ENCODE peak calls at places on chromosomes 7 and 10, in nine cellular contexts. R is neural progenitor cell; S is CD4-positive, alpha-beta memory T cell; K is AG04450; L is aorta; X is ascending aorta; I is A549; P is heart left ventricle; V is body of pancreas. A is an unnamed sample. For H3K9me3, the result is how much of the 10 kb centered on the place peaks cover.

GRCh38 chr10:63416376-63416775 is 49.4 kb downstream of the JMJD1C start:
- DNase-seq in R (no peak), S (no peak), K (no peak), L (no peak), X (no peak), I (no peak), P (no peak), V (no peak), A (no peak)

GRCh38 chr10:121558246-121558645 is 40.0 kb downstream of the FGFR2 start:
- DNase-seq in R (no peak), S (no peak), K (no peak), L (no peak), X (no peak), I (no peak), P (no peak), V (no peak), A (no peak)

GRCh38 chr7:28921822-28922221 is 36.3 kb downstream of the TRIL start:
- DNase-seq in R (peak), S (peak), K (peak), L (no peak), X (no peak), I (peak), P (no peak), V (peak), A (peak)

GRCh38 chr7:76037310-76037709 is 10.5 kb downstream of the STYXL1 start:
- DNase-seq in R (no peak), S (no peak), K (peak), L (no peak), X (no peak), I (no peak), P (no peak), V (peak), A (no peak)

GRCh38 chr7:137718360-137718759 is 128.4 kb downstream of the DGKI start:
- DNase-seq in R (no peak), S (no peak), K (no peak), L (peak), X (peak), I (no peak), P (peak), V (no peak), A (no peak)

GRCh38 chr7:139650429-139651100 is 127.1 kb downstream of the CLEC2L start:
- DNase-seq in R (no peak), S (no peak), K (no peak), L (no peak), X (no peak), I (no peak), P (no peak), V (no peak), A (no peak)

GRCh38 chr10:92130622-92131270 is 160.1 kb downstream of the CPEB3 start:
- DNase-seq in R (no peak), S (no peak), K (no peak), L (no peak), X (no peak), I (no peak), P (no peak), V (no peak), A (no peak)

GRCh38 chr7:104908636-104909035 is 105.4 kb upstream of the KMT2E start:
- DNase-seq in R (no peak), S (no peak), K (no peak), L (no peak), X (no peak), I (no peak), P (no peak), V (no peak), A (no peak)

GRCh38 chr7:130593033-130593432 is 75.5 kb downstream of the COPG2 start:
- DNase-seq in R (no peak), S (no peak), K (no peak), L (no peak), X (no peak), I (no peak), P (no peak), V (no peak), A (no peak)

GRCh38 chr10:126225672-126226007 is 162.6 kb downstream of the ADAM12 start:
- DNase-seq in R (no peak), S (no peak), K (no peak), L (no peak), X (no peak), I (no peak), P (no peak), V (no peak), A (no peak)

GRCh38 chr10:99435986-99436633 is 5.7 kb upstream of the GOT1 start:
- DNase-seq in R (peak), S (peak), K (peak), L (no peak), X (no peak), I (no peak), P (no peak), V (no peak), A (no peak)

GRCh38 chr10:119655566-119656001 is 4.4 kb downstream of the BAG3 start:
- DNase-seq in R (no peak), S (peak), K (peak), L (no peak), X (peak), I (no peak), P (no peak), V (peak), A (no peak)

GRCh38 chr10:74244097-74244685 is 93.2 kb downstream of the ADK start:
- DNase-seq in R (peak), S (peak), K (peak), L (no peak), X (no peak), I (no peak), P (no peak), V (peak), A (no peak)

GRCh38 chr7:25350074-25350473 is 121.8 kb upstream of the NPVF start:
- DNase-seq in R (no peak), S (no peak), K (no peak), L (no peak), X (no peak), I (no peak), P (no peak), V (no peak), A (no peak)

GRCh38 chr10:26381986-26382385 is 56.2 kb upstream of the APBB1IP start:
- DNase-seq in R (no peak), S (no peak), K (no peak), L (no peak), X (no peak), I (no peak), P (no peak), V (no peak), A (no peak)

GRCh38 chr7:83677180-83677866 is 28.4 kb upstream of the SEMA3E start:
- DNase-seq in R (no peak), S (no peak), K (peak), L (peak), X (no peak), I (peak), P (no peak), V (no peak), A (peak)

GRCh38 chr7:23226841-23227450 is 19.6 kb upstream of the GPNMB start:
- DNase-seq in R (no peak), S (no peak), K (no peak), L (no peak), X (no peak), I (no peak), P (no peak), V (no peak), A (no peak)

GRCh38 chr7:87934699-87935372 is 785 bp downstream of the ADAM22 start:
- DNase-seq in R (peak), S (peak), K (no peak), L (no peak), X (no peak), I (no peak), P (no peak), V (no peak), A (no peak)

GRCh38 chr10:15137636-15138035 is 30.9 kb downstream of the NMT2 start:
- DNase-seq in R (no peak), S (no peak), K (no peak), L (no peak), X (no peak), I (no peak), P (no peak), V (no peak), A (no peak)

GRCh38 chr7:113099284-113099919 is 12.8 kb upstream of the GPR85 start:
- DNase-seq in R (no peak), S (no peak), K (no peak), L (no peak), X (no peak), I (no peak), P (no peak), V (peak), A (no peak)

GRCh38 chr10:101452593-101452992 is 98.6 kb downstream of the BTRC start:
- DNase-seq in R (no peak), S (no peak), K (no peak), L (no peak), X (no peak), I (no peak), P (no peak), V (no peak), A (no peak)

GRCh38 chr7:15490261-15490660 is 71.6 kb downstream of the AGMO start:
- DNase-seq in R (no peak), S (no peak), K (no peak), L (no peak), X (no peak), I (no peak), P (no peak), V (no peak), A (no peak)

GRCh38 chr7:15485431-15485830 is 76.4 kb downstream of the AGMO start:
- DNase-seq in R (no peak), S (no peak), K (no peak), L (no peak), X (no peak), I (no peak), P (no peak), V (no peak), A (no peak)

GRCh38 chr7:15495170-15495569 is 66.6 kb downstream of the AGMO start:
- DNase-seq in R (no peak), S (no peak), K (no peak), L (no peak), X (no peak), I (no peak), P (no peak), V (no peak), A (no peak)

GRCh38 chr7:15489383-15489782 is 72.4 kb downstream of the AGMO start:
- DNase-seq in R (no peak), S (no peak), K (no peak), L (no peak), X (no peak), I (no peak), P (no peak), V (no peak), A (no peak)
- H3K9me3 ChIP-seq in R (under half), S (under half), K (under half), L (under half), X (under half), I (under half), P (under half), V (under half), A (under half)

GRCh38 chr10:130816116-130816901 is 495.2 kb downstream of the TCERG1L start:
- DNase-seq in R (no peak), S (no peak), K (no peak), L (no peak), X (peak), I (no peak), P (no peak), V (no peak), A (no peak)

GRCh38 chr10:130824230-130825014 is 487.1 kb downstream of the TCERG1L start:
- DNase-seq in R (no peak), S (no peak), K (no peak), L (no peak), X (no peak), I (no peak), P (no peak), V (no peak), A (no peak)

GRCh38 chr10:130817046-130817624 is 494.4 kb downstream of the TCERG1L start:
- DNase-seq in R (no peak), S (no peak), K (no peak), L (no peak), X (peak), I (no peak), P (no peak), V (no peak), A (no peak)

GRCh38 chr10:130817674-130818073 is 493.8 kb downstream of the TCERG1L start:
- DNase-seq in R (no peak), S (no peak), K (no peak), L (no peak), X (peak), I (no peak), P (no peak), V (no peak), A (no peak)

DNA sequence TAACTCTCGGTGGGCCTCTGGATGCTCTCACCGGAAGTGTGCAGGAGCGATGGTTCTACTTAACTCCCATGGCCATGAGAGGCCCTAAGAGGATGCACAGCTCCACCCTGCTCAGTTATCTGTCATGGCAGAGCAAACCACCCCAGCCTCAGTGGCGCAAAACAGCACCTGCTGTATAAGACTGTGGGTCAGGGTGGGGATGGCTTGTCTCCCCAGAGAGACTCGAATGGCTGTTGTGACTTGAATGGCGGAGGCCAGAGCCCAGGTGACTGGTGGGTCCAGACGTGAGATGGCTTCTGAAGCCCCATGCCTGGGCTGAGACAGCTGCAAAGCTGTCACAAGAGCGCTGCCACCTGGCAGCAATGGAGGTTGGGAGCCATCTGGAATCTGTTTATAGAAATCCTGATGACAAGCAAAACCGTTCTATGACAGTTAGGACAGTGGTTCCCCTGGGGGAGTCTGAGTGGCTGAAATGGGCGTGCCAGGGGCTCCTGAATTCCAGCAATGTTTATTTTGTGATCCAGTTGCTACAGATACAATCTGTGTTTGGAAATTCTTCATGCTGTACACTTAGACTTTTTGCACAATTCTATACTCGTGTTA is 490.5 kb downstream of the TCERG1L start:
- DNase-seq in R (no peak), S (no peak), K (no peak), L (no peak), X (peak), I (no peak), P (no peak), V (no peak), A (no peak)
- H3K9me3 ChIP-seq in R (under half), S (under half), K (under half), L (under half), X (under half), I (under half), P (under half), V (under half), A (under half)

GRCh38 chr7:157816526-157817250 is 479.9 kb downstream of the DNAJB6 start:
- DNase-seq in R (no peak), S (no peak), K (no peak), L (peak), X (no peak), I (no peak), P (no peak), V (no peak), A (no peak)

GRCh38 chr7:157819517-157819807 is 482.7 kb downstream of the DNAJB6 start:
- DNase-seq in R (no peak), S (no peak), K (no peak), L (peak), X (no peak), I (no peak), P (peak), V (no peak), A (no peak)

GRCh38 chr7:157818701-157819516 is 482.1 kb downstream of the DNAJB6 start:
- DNase-seq in R (peak), S (no peak), K (no peak), L (peak), X (no peak), I (no peak), P (no peak), V (no peak), A (no peak)

GRCh38 chr7:157817433-157817832 is 480.6 kb downstream of the DNAJB6 start:
- DNase-seq in R (no peak), S (no peak), K (no peak), L (peak), X (no peak), I (no peak), P (no peak), V (no peak), A (no peak)

GRCh38 chr7:157817944-157818700 is 481.3 kb downstream of the DNAJB6 start:
- DNase-seq in R (no peak), S (no peak), K (no peak), L (no peak), X (no peak), I (no peak), P (no peak), V (no peak), A (no peak)
- H3K9me3 ChIP-seq in R (under half), S (under half), K (half or more), L (under half), X (under half), I (under half), P (under half), V (under half), A (under half)

GRCh38 chr7:73971701-73972341 is 56.2 kb upstream of the ELN start:
- DNase-seq in R (no peak), S (no peak), K (no peak), L (no peak), X (peak), I (no peak), P (no peak), V (no peak), A (no peak)

GRCh38 chr7:73968511-73968910 is 59.5 kb upstream of the ELN start:
- DNase-seq in R (no peak), S (no peak), K (no peak), L (peak), X (peak), I (no peak), P (no peak), V (no peak), A (no peak)

GRCh38 chr7:73971315-73971700 is 56.7 kb upstream of the ELN start:
- DNase-seq in R (no peak), S (no peak), K (no peak), L (no peak), X (no peak), I (no peak), P (no peak), V (no peak), A (no peak)

GRCh38 chr7:73970801-73971229 is 57.2 kb upstream of the ELN start:
- DNase-seq in R (no peak), S (no peak), K (no peak), L (no peak), X (peak), I (no peak), P (no peak), V (no peak), A (no peak)

DNA sequence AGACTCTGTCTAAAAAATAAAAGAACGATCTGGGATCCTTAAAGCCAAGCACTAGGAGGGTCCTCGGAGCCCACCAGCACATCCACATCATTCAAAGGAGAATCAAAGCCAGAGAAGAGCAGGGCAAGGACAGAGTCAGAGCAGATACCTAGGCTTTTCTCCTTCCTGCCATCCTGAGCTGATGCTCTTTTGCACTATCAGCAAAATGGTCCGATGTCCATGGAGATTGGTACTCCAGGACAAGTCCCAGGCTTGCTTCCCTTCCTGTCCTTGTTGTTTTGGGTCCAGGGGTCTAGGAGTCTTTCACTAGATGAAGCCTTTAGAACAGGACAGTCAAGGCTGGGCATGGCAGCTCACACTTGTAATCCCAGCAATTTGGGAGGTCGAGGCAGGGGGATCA is 58.0 kb upstream of the ELN start:
- DNase-seq in R (no peak), S (no peak), K (no peak), L (no peak), X (no peak), I (no peak), P (no peak), V (no peak), A (no peak)
- H3K9me3 ChIP-seq in R (under half), S (under half), K (under half), L (under half), X (under half), I (under half), P (under half), V (under half), A (under half)

GRCh38 chr7:120716306-120716705 is 141.6 kb downstream of the TSPAN12 start:
- DNase-seq in R (peak), S (no peak), K (no peak), L (no peak), X (no peak), I (no peak), P (no peak), V (no peak), A (no peak)
- H3K9me3 ChIP-seq in R (under half), S (under half), K (under half), L (under half), X (under half), I (under half), P (under half), V (under half), A (under half)

DNA sequence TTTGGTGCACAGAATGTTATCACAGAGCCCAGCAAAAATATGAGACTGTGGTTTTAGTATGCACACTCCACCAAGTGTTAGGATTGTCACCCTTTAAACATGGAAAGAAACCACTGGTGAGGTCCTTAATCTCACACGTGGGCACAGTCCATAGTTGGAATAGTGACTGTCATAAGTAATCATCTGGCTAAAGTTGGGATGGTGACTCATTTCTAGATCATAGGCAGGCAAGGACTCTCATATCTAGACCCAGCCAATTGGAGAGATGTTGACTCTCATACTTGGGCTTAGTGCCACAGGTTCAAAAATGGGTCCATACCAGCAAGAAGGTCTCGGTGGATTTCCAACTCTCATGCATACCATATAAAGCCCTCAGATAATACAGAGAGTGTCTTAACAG is 39.6 kb upstream of the ZNF680 start:
- DNase-seq in R (no peak), S (no peak), K (no peak), L (no peak), X (no peak), I (no peak), P (no peak), V (no peak), A (no peak)
- H3K9me3 ChIP-seq in R (under half), S (under half), K (under half), L (under half), X (under half), I (under half), P (under half), V (under half), A (under half)

GRCh38 chr7:17485368-17485767 is 186.9 kb downstream of the AHR start:
- DNase-seq in R (no peak), S (no peak), K (no peak), L (no peak), X (no peak), I (no peak), P (no peak), V (no peak), A (no peak)
- H3K9me3 ChIP-seq in R (under half), S (under half), K (under half), L (under half), X (under half), I (under half), P (under half), V (under half), A (under half)

DNA sequence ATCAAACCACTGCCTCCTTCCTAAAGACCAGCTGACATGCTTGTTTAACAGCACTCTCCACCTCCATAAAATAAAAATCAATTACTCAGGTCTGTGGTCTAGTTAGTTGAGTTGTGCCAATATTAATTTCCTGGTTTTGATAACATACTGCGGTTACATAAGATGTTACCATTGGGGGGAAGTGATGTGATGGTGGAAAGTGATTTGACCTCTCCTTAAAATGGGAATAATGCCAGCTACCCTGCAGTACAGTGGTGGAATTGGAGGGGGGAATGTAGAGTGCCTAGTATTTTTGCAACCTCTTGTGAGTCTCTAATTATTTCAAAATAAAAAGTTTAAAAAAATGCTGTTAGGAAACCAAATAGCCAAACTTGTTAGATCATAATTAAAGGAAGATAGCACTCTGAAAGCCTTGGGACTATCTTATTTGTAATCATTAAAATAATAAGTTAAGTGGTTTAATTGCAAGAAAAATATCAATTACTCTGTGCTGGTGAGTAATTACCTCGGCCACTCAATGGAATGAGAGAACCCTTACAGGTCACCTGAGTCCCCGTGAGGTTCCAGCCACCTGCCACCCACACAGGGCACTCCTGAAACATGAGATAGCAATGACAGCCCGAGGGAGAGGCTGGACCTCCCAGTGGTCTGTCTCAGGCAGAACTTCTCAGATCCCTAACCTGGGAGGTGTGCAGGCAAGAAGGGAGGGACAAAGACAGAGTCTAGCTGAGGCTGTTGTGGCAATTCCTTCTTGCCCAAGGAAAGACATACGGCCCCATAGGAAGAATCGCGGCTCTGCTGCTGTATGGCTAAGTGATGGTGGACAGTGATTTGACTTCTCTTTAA is 94.1 kb downstream of the SH3PXD2A start:
- DNase-seq in R (no peak), S (no peak), K (no peak), L (no peak), X (no peak), I (no peak), P (no peak), V (peak), A (no peak)
- H3K9me3 ChIP-seq in R (under half), S (under half), K (under half), L (under half), X (under half), I (under half), P (under half), V (under half), A (under half)